ENCODE peak calls at places on chromosome 9, in nine cellular contexts. M is CD8-positive, alpha-beta T cell; H is adrenal gland; R is right atrium auricular region; P is ovary; X is IMR-90; U is heart right ventricle; W is fibroblast of lung; Y is psoas muscle. V is an unnamed sample.

GRCh38 chr9:87844471-87844870 is 38.2 kb upstream of the SPATA31E1 start:
- DNase-seq in M (no peak), H (no peak), R (no peak), P (no peak), X (peak; percentile 16), U (no peak), W (peak; percentile 63), Y (no peak), V (no peak)

GRCh38 chr9:114779352-114779845 is 26.4 kb downstream of the TNFSF15 start:
- DNase-seq in M (no peak), H (peak; percentile 89), R (peak; percentile 75), P (peak; percentile 30), X (no peak), U (peak; percentile 27), W (peak; percentile 46), Y (no peak), V (peak; percentile 66)

GRCh38 chr9:77495834-77496671 is 152.1 kb downstream of the GNA14 start:
- DNase-seq in M (no peak), H (peak; percentile 63), R (no peak), P (peak; percentile 36), X (peak; percentile 23), U (no peak), W (peak; percentile 83), Y (no peak), V (no peak)

GRCh38 chr9:127783111-127783621 is 2.7 kb upstream of the CDK9 start:
- DNase-seq in M (peak; percentile 64), H (no peak), R (no peak), P (peak; percentile 58), X (no peak), U (no peak), W (no peak), Y (peak; percentile 78), V (peak; percentile 90)

GRCh38 chr9:137764171-137764671 is 113.4 kb upstream of the CACNA1B start:
- DNase-seq in M (no peak), H (no peak), R (no peak), P (no peak), X (no peak), U (no peak), W (no peak), Y (no peak), V (no peak)

GRCh38 chr9:3495850-3496249 is 30.0 kb downstream of the RFX3 start:
- DNase-seq in M (no peak), H (no peak), R (no peak), P (no peak), X (peak; percentile 15), U (no peak), W (no peak), Y (no peak), V (no peak)

GRCh38 chr9:6484210-6484609 is 71.2 kb downstream of the UHRF2 start:
- DNase-seq in M (no peak), H (no peak), R (no peak), P (no peak), X (no peak), U (no peak), W (no peak), Y (no peak), V (no peak)

GRCh38 chr9:134722120-134722701 is 80.6 kb downstream of the COL5A1 start:
- DNase-seq in M (no peak), H (no peak), R (no peak), P (peak; percentile 17), X (no peak), U (no peak), W (no peak), Y (no peak), V (no peak)

DNA sequence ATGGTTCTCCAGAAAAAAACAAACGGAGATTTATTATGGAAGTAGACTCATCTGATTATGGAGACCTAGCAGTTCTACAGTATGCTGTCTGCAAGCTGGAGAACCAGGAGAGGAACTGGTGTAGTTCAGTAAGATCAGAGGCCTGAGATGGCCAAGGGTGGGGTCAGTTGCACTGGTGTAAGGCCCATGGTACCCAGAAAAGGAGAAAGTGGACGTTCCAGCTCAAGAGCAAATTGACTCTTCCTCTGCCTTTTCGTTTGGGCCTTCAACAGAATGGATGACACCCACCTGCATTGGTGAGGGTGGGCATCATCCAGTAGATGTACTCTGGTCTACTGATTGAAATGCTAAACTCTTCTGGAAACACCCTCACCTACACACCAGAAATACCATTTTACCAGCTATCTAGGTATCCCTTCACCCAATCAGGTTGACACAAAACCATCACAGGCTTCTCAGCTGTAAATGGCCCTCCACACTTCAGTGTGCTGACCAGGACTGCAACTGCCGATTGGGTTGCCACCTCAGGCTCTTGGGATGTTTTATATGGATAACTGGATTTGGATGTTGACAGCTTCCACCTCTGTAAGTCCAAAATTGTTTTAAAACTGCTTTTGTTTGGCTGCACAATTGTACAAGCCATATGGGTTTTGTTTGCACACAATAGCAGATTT is 51.2 kb downstream of the RAD23B start:
- DNase-seq in M (no peak), H (no peak), R (no peak), P (no peak), X (no peak), U (no peak), W (no peak), Y (no peak), V (no peak)
- H3K27me3 ChIP-seq in M (no peaks in the 10 kb centered on the region), H (no peaks in the 10 kb centered on the region), R (no peaks in the 10 kb centered on the region), P (no peaks in the 10 kb centered on the region), X (no peaks in the 10 kb centered on the region), U (no peaks in the 10 kb centered on the region), W (no peaks in the 10 kb centered on the region), Y (no peaks in the 10 kb centered on the region), V (no peaks in the 10 kb centered on the region)

DNA sequence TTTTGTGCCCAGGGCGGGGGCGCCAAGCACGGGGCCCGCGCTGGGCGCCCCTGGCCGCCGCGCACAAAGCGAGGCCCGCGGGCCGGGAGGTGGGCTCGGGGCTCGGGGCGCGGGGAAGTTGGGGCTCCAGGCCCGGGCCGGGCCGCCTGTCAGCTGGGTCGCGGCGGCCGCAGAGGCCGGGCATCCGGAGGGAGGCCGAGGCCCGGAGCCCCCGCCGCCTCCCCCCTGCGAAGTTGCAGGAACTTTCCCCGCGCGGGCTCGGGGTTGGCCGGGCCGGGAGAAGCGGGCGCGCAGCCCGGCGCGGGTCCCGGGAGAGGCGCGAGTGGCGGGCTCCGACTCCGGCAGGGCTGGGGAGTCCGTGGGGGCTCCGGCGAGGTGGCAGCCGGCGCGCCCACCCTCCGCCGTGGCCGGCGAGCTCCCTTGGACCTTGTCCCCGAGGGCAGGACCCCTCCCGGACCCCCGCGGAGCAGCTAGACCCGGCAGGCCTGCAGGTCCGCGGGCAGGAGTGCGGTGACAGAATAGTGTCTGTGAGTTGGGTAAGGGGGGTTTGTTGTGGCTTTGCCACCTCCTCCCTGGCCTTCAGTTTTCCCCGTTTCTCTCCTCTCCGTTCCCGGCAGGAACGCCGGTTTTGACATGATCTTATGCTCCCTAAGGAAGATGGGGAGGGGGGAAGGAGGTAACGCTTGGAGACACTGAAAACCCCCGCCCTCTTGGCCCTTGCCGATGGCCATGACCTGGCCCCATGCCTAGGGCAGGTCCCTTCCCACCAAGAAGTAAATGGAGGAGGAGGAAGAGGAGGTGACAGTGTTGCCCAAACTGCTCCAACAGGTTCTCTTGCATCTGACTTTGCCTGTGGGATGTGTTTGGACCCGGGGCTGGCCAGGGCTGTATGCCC is 908 bp downstream of the PHF2 start:
- DNase-seq in M (no peak), H (peak; percentile 52), R (peak; percentile 58), P (peak; percentile 56), X (no peak), U (peak; percentile 45), W (no peak), Y (peak; percentile 76), V (peak; percentile 83)
- H3K4me1 ChIP-seq in M (peaks cover 28% of the 10 kb centered on the region), H (peaks cover 10% of the 10 kb centered on the region), R (peaks cover 61% of the 10 kb centered on the region), P (peaks cover 4% of the 10 kb centered on the region), X (peaks cover 26% of the 10 kb centered on the region), U (peaks cover 44% of the 10 kb centered on the region), W (peaks cover 7% of the 10 kb centered on the region), Y (peaks cover 53% of the 10 kb centered on the region), V (peaks cover 50% of the 10 kb centered on the region)

GRCh38 chr9:130100681-130101080 is 47.0 kb downstream of the GPR107 start:
- DNase-seq in M (no peak), H (no peak), R (no peak), P (no peak), X (no peak), U (no peak), W (no peak), Y (no peak), V (no peak)

GRCh38 chr9:130107955-130108354 is 54.2 kb downstream of the GPR107 start:
- DNase-seq in M (no peak), H (no peak), R (no peak), P (no peak), X (no peak), U (no peak), W (no peak), Y (no peak), V (no peak)

GRCh38 chr9:130106860-130107848 is 53.4 kb downstream of the GPR107 start:
- DNase-seq in M (peak; percentile 78), H (peak; percentile 88), R (peak; percentile 91), P (peak; percentile 91), X (peak; percentile 87), U (peak; percentile 85), W (peak; percentile 91), Y (peak; percentile 88), V (peak; percentile 83)

GRCh38 chr9:130101963-130102362 is 48.3 kb downstream of the GPR107 start:
- DNase-seq in M (no peak), H (no peak), R (no peak), P (no peak), X (no peak), U (no peak), W (no peak), Y (no peak), V (no peak)

GRCh38 chr9:130104413-130105193 is 50.9 kb downstream of the GPR107 start:
- DNase-seq in M (no peak), H (no peak), R (no peak), P (no peak), X (no peak), U (no peak), W (no peak), Y (no peak), V (no peak)
- H3K36me3 ChIP-seq in M (peaks cover 19% of the 10 kb centered on the region), H (no peaks in the 10 kb centered on the region), R (peaks cover 66% of the 10 kb centered on the region), P (no peaks in the 10 kb centered on the region), X (peaks cover 43% of the 10 kb centered on the region), U (peaks cover 42% of the 10 kb centered on the region), W (peaks cover 18% of the 10 kb centered on the region), Y (peaks cover 7% of the 10 kb centered on the region), V (peaks cover 74% of the 10 kb centered on the region)

GRCh38 chr9:38129366-38129765 is 60.3 kb upstream of the SHB start:
- DNase-seq in M (no peak), H (no peak), R (no peak), P (no peak), X (no peak), U (no peak), W (no peak), Y (no peak), V (no peak)

GRCh38 chr9:38130724-38131123 is 61.7 kb upstream of the SHB start:
- DNase-seq in M (no peak), H (peak; percentile 79), R (no peak), P (no peak), X (no peak), U (no peak), W (no peak), Y (no peak), V (no peak)

GRCh38 chr9:38132956-38133355 is 63.9 kb upstream of the SHB start:
- DNase-seq in M (no peak), H (no peak), R (no peak), P (no peak), X (no peak), U (no peak), W (no peak), Y (no peak), V (no peak)

GRCh38 chr9:38133595-38133994 is 64.6 kb upstream of the SHB start:
- DNase-seq in M (no peak), H (no peak), R (no peak), P (no peak), X (no peak), U (no peak), W (no peak), Y (no peak), V (no peak)

DNA sequence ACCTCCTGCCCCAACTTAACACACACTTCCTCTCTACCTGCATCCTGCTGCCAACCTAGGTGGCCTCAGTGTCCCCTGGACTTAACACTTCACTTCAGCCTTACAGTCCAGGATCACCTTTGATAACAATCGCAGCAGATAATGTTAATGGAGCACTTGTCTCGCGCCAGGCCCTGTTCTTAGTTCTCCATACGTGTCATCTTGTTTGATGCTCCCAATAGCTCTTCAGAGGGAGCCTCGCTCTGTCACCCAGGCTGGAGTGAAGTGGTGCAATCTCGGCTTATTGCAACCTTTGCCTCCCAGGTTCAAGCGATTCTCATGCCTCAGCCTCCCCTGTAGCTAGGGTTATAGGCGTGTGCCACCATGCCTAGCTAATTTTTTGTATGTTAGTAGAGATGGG is 62.7 kb upstream of the SHB start:
- DNase-seq in M (no peak), H (no peak), R (no peak), P (no peak), X (no peak), U (no peak), W (no peak), Y (no peak), V (no peak)
- H3K27me3 ChIP-seq in M (no peaks in the 10 kb centered on the region), H (no peaks in the 10 kb centered on the region), R (no peaks in the 10 kb centered on the region), P (no peaks in the 10 kb centered on the region), X (peaks cover 75% of the 10 kb centered on the region), U (no peaks in the 10 kb centered on the region), W (peaks cover 30% of the 10 kb centered on the region), Y (peaks cover 2% of the 10 kb centered on the region), V (peaks cover 10% of the 10 kb centered on the region)